ENCODE peak calls at places on chromosomes 16 and 17, in ten cellular contexts. One of them, this sample, is unnamed.

GRCh38 chr17:58956997-58957724 is 149.5 kb downstream of the TRIM37 start:
- DNase-seq in mesenchymal stem cell: no peak
- DNase-seq in Caco-2: no peak
- DNase-seq in bronchial epithelial cell: peak; percentile 60
- DNase-seq in heart left ventricle: no peak
- DNase-seq in right cardiac atrium: no peak
- DNase-seq in AG09309: no peak
- DNase-seq in naive thymus-derived CD4-positive, alpha-beta T cell: no peak
- DNase-seq in left ventricle myocardium inferior: no peak
- DNase-seq in Peyer's patch: no peak
- DNase-seq in this sample: no peak

GRCh38 chr16:38941-39892 is 14.2 kb downstream of the POLR3K start:
- DNase-seq in mesenchymal stem cell: no peak
- DNase-seq in Caco-2: no peak
- DNase-seq in bronchial epithelial cell: peak; percentile 69
- DNase-seq in heart left ventricle: no peak
- DNase-seq in right cardiac atrium: no peak
- DNase-seq in AG09309: no peak
- DNase-seq in naive thymus-derived CD4-positive, alpha-beta T cell: peak; percentile 48
- DNase-seq in left ventricle myocardium inferior: no peak
- DNase-seq in Peyer's patch: peak; percentile 59
- DNase-seq in this sample: peak; percentile 62

GRCh38 chr17:83083368-83084201 is 4.2 kb downstream of the METRNL start:
- DNase-seq in mesenchymal stem cell: peak; percentile 91
- DNase-seq in Caco-2: peak; percentile 77
- DNase-seq in bronchial epithelial cell: peak; percentile 72
- DNase-seq in heart left ventricle: peak; percentile 58
- DNase-seq in right cardiac atrium: no peak
- DNase-seq in AG09309: peak; percentile 98
- DNase-seq in naive thymus-derived CD4-positive, alpha-beta T cell: peak; percentile 69
- DNase-seq in left ventricle myocardium inferior: no peak
- DNase-seq in Peyer's patch: no peak
- DNase-seq in this sample: no peak

GRCh38 chr16:88681709-88682451 is 4.4 kb downstream of the SNAI3 start:
- DNase-seq in mesenchymal stem cell: no peak
- DNase-seq in Caco-2: no peak
- DNase-seq in bronchial epithelial cell: no peak
- DNase-seq in heart left ventricle: peak; percentile 77
- DNase-seq in right cardiac atrium: no peak
- DNase-seq in AG09309: no peak
- DNase-seq in naive thymus-derived CD4-positive, alpha-beta T cell: peak; percentile 65
- DNase-seq in left ventricle myocardium inferior: peak; percentile 55
- DNase-seq in Peyer's patch: no peak
- DNase-seq in this sample: peak; percentile 53

GRCh38 chr16:69055003-69055402 is 50.5 kb upstream of the HAS3 start:
- DNase-seq in mesenchymal stem cell: peak; percentile 6
- DNase-seq in Caco-2: no peak
- DNase-seq in bronchial epithelial cell: no peak
- DNase-seq in heart left ventricle: no peak
- DNase-seq in right cardiac atrium: no peak
- DNase-seq in AG09309: no peak
- DNase-seq in naive thymus-derived CD4-positive, alpha-beta T cell: no peak
- DNase-seq in left ventricle myocardium inferior: no peak
- DNase-seq in Peyer's patch: no peak
- DNase-seq in this sample: no peak

GRCh38 chr17:38869647-38870258 is at the start of gene LASP1:
- DNase-seq in mesenchymal stem cell: peak; percentile 89
- DNase-seq in Caco-2: peak; percentile 93
- DNase-seq in bronchial epithelial cell: peak; percentile 67
- DNase-seq in heart left ventricle: peak; percentile 93
- DNase-seq in right cardiac atrium: peak; percentile 89
- DNase-seq in AG09309: peak; percentile 57
- DNase-seq in naive thymus-derived CD4-positive, alpha-beta T cell: peak; percentile 91
- DNase-seq in left ventricle myocardium inferior: peak; percentile 90
- DNase-seq in Peyer's patch: peak; percentile 94
- DNase-seq in this sample: peak; percentile 81

GRCh38 chr16:87329436-87330256 is 12.5 kb upstream of the C16orf95 start:
- DNase-seq in mesenchymal stem cell: no peak
- DNase-seq in Caco-2: no peak
- DNase-seq in bronchial epithelial cell: no peak
- DNase-seq in heart left ventricle: no peak
- DNase-seq in right cardiac atrium: no peak
- DNase-seq in AG09309: no peak
- DNase-seq in naive thymus-derived CD4-positive, alpha-beta T cell: no peak
- DNase-seq in left ventricle myocardium inferior: no peak
- DNase-seq in Peyer's patch: peak; percentile 37
- DNase-seq in this sample: no peak

GRCh38 chr16:27444015-27444414 is 42.0 kb downstream of the IL21R start:
- DNase-seq in mesenchymal stem cell: peak; percentile 13
- DNase-seq in Caco-2: no peak
- DNase-seq in bronchial epithelial cell: peak; percentile 76
- DNase-seq in heart left ventricle: no peak
- DNase-seq in right cardiac atrium: no peak
- DNase-seq in AG09309: no peak
- DNase-seq in naive thymus-derived CD4-positive, alpha-beta T cell: no peak
- DNase-seq in left ventricle myocardium inferior: no peak
- DNase-seq in Peyer's patch: no peak
- DNase-seq in this sample: no peak

GRCh38 chr17:80862341-80862969 is 129.2 kb upstream of the CHMP6 start:
- DNase-seq in mesenchymal stem cell: no peak
- DNase-seq in Caco-2: no peak
- DNase-seq in bronchial epithelial cell: no peak
- DNase-seq in heart left ventricle: peak; percentile 18
- DNase-seq in right cardiac atrium: no peak
- DNase-seq in AG09309: no peak
- DNase-seq in naive thymus-derived CD4-positive, alpha-beta T cell: no peak
- DNase-seq in left ventricle myocardium inferior: no peak
- DNase-seq in Peyer's patch: peak; percentile 15
- DNase-seq in this sample: no peak

GRCh38 chr17:42431758-42432161 is 8.7 kb upstream of the CAVIN1 start:
- DNase-seq in mesenchymal stem cell: peak; percentile 47
- DNase-seq in Caco-2: peak; percentile 63
- DNase-seq in bronchial epithelial cell: no peak
- DNase-seq in heart left ventricle: no peak
- DNase-seq in right cardiac atrium: no peak
- DNase-seq in AG09309: no peak
- DNase-seq in naive thymus-derived CD4-positive, alpha-beta T cell: no peak
- DNase-seq in left ventricle myocardium inferior: no peak
- DNase-seq in Peyer's patch: no peak
- DNase-seq in this sample: no peak

GRCh38 chr17:51957746-51958145 is 200.8 kb downstream of the CA10 start:
- DNase-seq in mesenchymal stem cell: no peak
- DNase-seq in Caco-2: no peak
- DNase-seq in bronchial epithelial cell: no peak
- DNase-seq in heart left ventricle: no peak
- DNase-seq in right cardiac atrium: no peak
- DNase-seq in AG09309: no peak
- DNase-seq in naive thymus-derived CD4-positive, alpha-beta T cell: no peak
- DNase-seq in left ventricle myocardium inferior: no peak
- DNase-seq in Peyer's patch: no peak
- DNase-seq in this sample: no peak

GRCh38 chr17:75721463-75722011 is 278 bp downstream of the ITGB4 start:
- DNase-seq in mesenchymal stem cell: no peak
- DNase-seq in Caco-2: no peak
- DNase-seq in bronchial epithelial cell: no peak
- DNase-seq in heart left ventricle: peak; percentile 23
- DNase-seq in right cardiac atrium: no peak
- DNase-seq in AG09309: no peak
- DNase-seq in naive thymus-derived CD4-positive, alpha-beta T cell: no peak
- DNase-seq in left ventricle myocardium inferior: no peak
- DNase-seq in Peyer's patch: peak; percentile 79
- DNase-seq in this sample: no peak

GRCh38 chr17:75722076-75722475 is 817 bp downstream of the ITGB4 start:
- DNase-seq in mesenchymal stem cell: no peak
- DNase-seq in Caco-2: no peak
- DNase-seq in bronchial epithelial cell: no peak
- DNase-seq in heart left ventricle: no peak
- DNase-seq in right cardiac atrium: no peak
- DNase-seq in AG09309: no peak
- DNase-seq in naive thymus-derived CD4-positive, alpha-beta T cell: no peak
- DNase-seq in left ventricle myocardium inferior: no peak
- DNase-seq in Peyer's patch: peak; percentile 75
- DNase-seq in this sample: no peak

GRCh38 chr17:75722542-75723095 is 1.4 kb downstream of the ITGB4 start:
- DNase-seq in mesenchymal stem cell: no peak
- DNase-seq in Caco-2: no peak
- DNase-seq in bronchial epithelial cell: no peak
- DNase-seq in heart left ventricle: no peak
- DNase-seq in right cardiac atrium: no peak
- DNase-seq in AG09309: no peak
- DNase-seq in naive thymus-derived CD4-positive, alpha-beta T cell: no peak
- DNase-seq in left ventricle myocardium inferior: no peak
- DNase-seq in Peyer's patch: no peak
- DNase-seq in this sample: no peak

GRCh38 chr17:75724016-75725003 is 3.1 kb downstream of the ITGB4 start:
- DNase-seq in mesenchymal stem cell: no peak
- DNase-seq in Caco-2: no peak
- DNase-seq in bronchial epithelial cell: no peak
- DNase-seq in heart left ventricle: no peak
- DNase-seq in right cardiac atrium: no peak
- DNase-seq in AG09309: no peak
- DNase-seq in naive thymus-derived CD4-positive, alpha-beta T cell: no peak
- DNase-seq in left ventricle myocardium inferior: no peak
- DNase-seq in Peyer's patch: no peak
- DNase-seq in this sample: no peak

GRCh38 chr17:75723201-75723930 is 2.1 kb downstream of the ITGB4 start:
- DNase-seq in mesenchymal stem cell: no peak
- DNase-seq in Caco-2: peak; percentile 72
- DNase-seq in bronchial epithelial cell: peak; percentile 72
- DNase-seq in heart left ventricle: no peak
- DNase-seq in right cardiac atrium: peak; percentile 65
- DNase-seq in AG09309: no peak
- DNase-seq in naive thymus-derived CD4-positive, alpha-beta T cell: no peak
- DNase-seq in left ventricle myocardium inferior: peak; percentile 34
- DNase-seq in Peyer's patch: peak; percentile 88
- DNase-seq in this sample: no peak
- H3K4me3 ChIP-seq in mesenchymal stem cell: no peak overlapping the region
- H3K4me3 ChIP-seq in Caco-2: no peak overlapping the region
- H3K4me3 ChIP-seq in bronchial epithelial cell: peak overlapping the region; percentile 97
- H3K4me3 ChIP-seq in heart left ventricle: no peak overlapping the region
- H3K4me3 ChIP-seq in right cardiac atrium: no peak overlapping the region
- H3K4me3 ChIP-seq in AG09309: no peak overlapping the region
- H3K4me3 ChIP-seq in naive thymus-derived CD4-positive, alpha-beta T cell: no peak overlapping the region
- H3K4me3 ChIP-seq in left ventricle myocardium inferior: peak overlapping the region; percentile 70
- H3K4me3 ChIP-seq in Peyer's patch: peak overlapping the region; percentile 71
- H3K4me3 ChIP-seq in this sample: no peak overlapping the region

DNA sequence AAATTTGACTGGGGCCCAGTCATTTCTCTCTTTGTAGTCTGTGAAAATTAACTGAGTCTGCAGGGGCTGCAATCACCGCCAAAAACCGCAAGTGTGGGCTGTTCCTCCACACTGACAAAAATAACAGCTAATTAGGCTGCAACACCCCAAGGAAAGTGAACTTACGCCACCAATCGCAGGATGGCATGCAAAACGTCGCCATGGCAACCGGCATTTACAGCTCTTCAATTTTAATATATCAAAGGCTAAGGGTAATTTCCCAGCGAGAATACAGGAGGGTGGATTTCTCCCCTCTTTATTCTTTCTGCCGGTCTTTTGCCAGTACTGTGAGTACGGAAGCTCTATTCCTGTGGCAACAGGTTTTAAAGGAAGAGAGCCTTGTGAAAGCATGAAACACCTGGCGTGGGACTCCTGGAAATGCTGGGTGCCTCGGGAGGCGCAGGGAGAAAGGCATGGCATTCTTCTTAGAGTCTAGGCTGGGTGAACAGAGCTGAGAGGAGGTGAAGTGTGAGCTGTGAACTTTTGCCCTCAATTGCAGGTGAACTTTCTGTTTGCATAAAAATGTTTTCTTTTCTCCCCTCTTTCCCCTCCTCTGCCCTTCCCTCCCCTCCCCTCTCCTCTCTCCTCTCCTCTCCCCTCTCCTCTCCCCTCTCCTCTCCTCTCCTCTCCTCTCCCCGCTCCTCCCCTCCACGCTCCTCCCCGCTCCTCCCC is 399.7 kb downstream of the XYLT1 start:
- DNase-seq in mesenchymal stem cell: no peak
- DNase-seq in Caco-2: no peak
- DNase-seq in bronchial epithelial cell: peak; percentile 13
- DNase-seq in heart left ventricle: no peak
- DNase-seq in right cardiac atrium: no peak
- DNase-seq in AG09309: no peak
- DNase-seq in naive thymus-derived CD4-positive, alpha-beta T cell: peak; percentile 37
- DNase-seq in left ventricle myocardium inferior: no peak
- DNase-seq in Peyer's patch: peak; percentile 59
- DNase-seq in this sample: peak; percentile 96
- H3K4me3 ChIP-seq in mesenchymal stem cell: no peak overlapping the region
- H3K4me3 ChIP-seq in Caco-2: no peak overlapping the region
- H3K4me3 ChIP-seq in bronchial epithelial cell: no peak overlapping the region
- H3K4me3 ChIP-seq in heart left ventricle: no peak overlapping the region
- H3K4me3 ChIP-seq in right cardiac atrium: no peak overlapping the region
- H3K4me3 ChIP-seq in AG09309: no peak overlapping the region
- H3K4me3 ChIP-seq in naive thymus-derived CD4-positive, alpha-beta T cell: peak overlapping the region; percentile 38
- H3K4me3 ChIP-seq in left ventricle myocardium inferior: no peak overlapping the region
- H3K4me3 ChIP-seq in Peyer's patch: peak overlapping the region; percentile 37
- H3K4me3 ChIP-seq in this sample: peak overlapping the region; percentile 40

DNA sequence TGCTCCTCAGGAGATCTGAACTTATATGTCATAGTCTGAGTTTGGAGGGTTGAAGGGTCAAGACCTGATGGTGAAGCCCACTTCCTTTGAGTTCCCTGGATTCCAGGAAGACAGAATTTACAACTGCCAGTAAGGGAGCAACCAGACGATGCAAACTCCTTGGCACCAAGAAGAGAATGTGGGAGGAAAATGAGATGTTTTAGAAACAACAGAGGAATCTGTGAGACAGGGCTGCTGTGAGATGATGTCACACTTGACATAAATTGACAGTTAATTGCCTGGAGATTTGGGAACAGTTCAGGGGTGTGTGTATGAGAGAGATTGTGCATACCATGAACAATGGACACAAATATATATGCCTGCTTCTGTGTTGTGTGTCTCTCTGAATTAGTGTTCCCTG is 356.6 kb downstream of the CDH13 start:
- DNase-seq in mesenchymal stem cell: no peak
- DNase-seq in Caco-2: no peak
- DNase-seq in bronchial epithelial cell: no peak
- DNase-seq in heart left ventricle: no peak
- DNase-seq in right cardiac atrium: no peak
- DNase-seq in AG09309: no peak
- DNase-seq in naive thymus-derived CD4-positive, alpha-beta T cell: no peak
- DNase-seq in left ventricle myocardium inferior: no peak
- DNase-seq in Peyer's patch: no peak
- DNase-seq in this sample: no peak
- H3K4me3 ChIP-seq in mesenchymal stem cell: no peak overlapping the region
- H3K4me3 ChIP-seq in Caco-2: no peak overlapping the region
- H3K4me3 ChIP-seq in bronchial epithelial cell: no peak overlapping the region
- H3K4me3 ChIP-seq in heart left ventricle: no peak overlapping the region
- H3K4me3 ChIP-seq in right cardiac atrium: no peak overlapping the region
- H3K4me3 ChIP-seq in AG09309: no peak overlapping the region
- H3K4me3 ChIP-seq in naive thymus-derived CD4-positive, alpha-beta T cell: no peak overlapping the region
- H3K4me3 ChIP-seq in left ventricle myocardium inferior: no peak overlapping the region
- H3K4me3 ChIP-seq in Peyer's patch: no peak overlapping the region
- H3K4me3 ChIP-seq in this sample: no peak overlapping the region

DNA sequence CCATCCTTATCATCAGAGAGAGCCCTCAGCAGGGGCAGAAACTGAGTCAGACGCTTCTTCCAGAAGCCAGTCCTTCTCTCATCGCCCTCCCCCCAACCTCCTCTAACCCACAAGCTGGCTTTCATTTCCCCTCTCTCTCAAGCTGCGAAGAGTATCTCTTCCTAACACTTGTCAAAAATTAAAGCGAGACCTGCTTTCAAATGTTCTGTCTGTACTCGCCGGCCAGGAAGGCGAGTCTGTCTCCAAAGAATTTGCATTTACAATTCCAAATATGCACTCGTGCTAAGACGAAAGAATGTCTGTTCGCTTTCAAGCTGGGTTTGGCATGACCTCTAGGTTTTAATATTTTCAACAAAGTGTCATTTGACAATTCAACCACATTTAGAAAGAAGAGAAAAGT is 140.4 kb downstream of the RGS9 start:
- DNase-seq in mesenchymal stem cell: no peak
- DNase-seq in Caco-2: no peak
- DNase-seq in bronchial epithelial cell: no peak
- DNase-seq in heart left ventricle: no peak
- DNase-seq in right cardiac atrium: no peak
- DNase-seq in AG09309: no peak
- DNase-seq in naive thymus-derived CD4-positive, alpha-beta T cell: no peak
- DNase-seq in left ventricle myocardium inferior: no peak
- DNase-seq in Peyer's patch: no peak
- DNase-seq in this sample: no peak
- H3K4me3 ChIP-seq in mesenchymal stem cell: peak overlapping the region; percentile 34
- H3K4me3 ChIP-seq in Caco-2: no peak overlapping the region
- H3K4me3 ChIP-seq in bronchial epithelial cell: no peak overlapping the region
- H3K4me3 ChIP-seq in heart left ventricle: no peak overlapping the region
- H3K4me3 ChIP-seq in right cardiac atrium: no peak overlapping the region
- H3K4me3 ChIP-seq in AG09309: peak overlapping the region; percentile 9
- H3K4me3 ChIP-seq in naive thymus-derived CD4-positive, alpha-beta T cell: no peak overlapping the region
- H3K4me3 ChIP-seq in left ventricle myocardium inferior: peak overlapping the region; percentile 5
- H3K4me3 ChIP-seq in Peyer's patch: no peak overlapping the region
- H3K4me3 ChIP-seq in this sample: no peak overlapping the region